ENCODE peak calls at places on chromosomes 16 and 17, in four cellular contexts. G, V, W and D are unnamed samples.

GRCh38 chr16:49093939-49094338 is 187.7 kb downstream of the CBLN1 start:
- DNase-seq in G (no peak), V (no peak), W (no peak), D (no peak)

GRCh38 chr17:78879679-78880186 is 23.3 kb downstream of the CEP295NL start:
- DNase-seq in G (peak; percentile 91), V (no peak), W (peak; percentile 91), D (peak; percentile 27)

GRCh38 chr17:21127508-21128077 is 829 bp downstream of the DHRS7B start:
- DNase-seq in G (no peak), V (no peak), W (no peak), D (no peak)

GRCh38 chr16:30609002-30609927 is 924 bp downstream of the ZNF689 start:
- DNase-seq in G (peak; percentile 37), V (peak; percentile 37), W (peak; percentile 58), D (no peak)

GRCh38 chr16:56708418-56708817 is 21.5 kb upstream of the NUP93 start:
- DNase-seq in G (no peak), V (no peak), W (no peak), D (no peak)

GRCh38 chr17:41382396-41382795 is 290 bp upstream of the KRT34 start:
- DNase-seq in G (no peak), V (no peak), W (no peak), D (no peak)

GRCh38 chr16:46696957-46697356 is 7.5 kb downstream of the ORC6 start:
- DNase-seq in G (no peak), V (no peak), W (no peak), D (no peak)

GRCh38 chr16:66750279-66751134 is 902 bp downstream of the DYNC1LI2 start:
- DNase-seq in G (no peak), V (no peak), W (no peak), D (no peak)

GRCh38 chr16:20300312-20301097 is 26.8 kb downstream of the GP2 start:
- DNase-seq in G (peak; percentile 17), V (peak; percentile 45), W (no peak), D (no peak)

GRCh38 chr16:82583415-82583814 is 43.4 kb upstream of the CDH13 start:
- DNase-seq in G (no peak), V (no peak), W (no peak), D (no peak)

GRCh38 chr16:23081675-23082119 is 67.6 kb downstream of the USP31 start:
- DNase-seq in G (no peak), V (no peak), W (no peak), D (no peak)

GRCh38 chr17:56779898-56780777 is 53.6 kb downstream of the C17orf67 start:
- DNase-seq in G (peak; percentile 62), V (peak; percentile 75), W (peak; percentile 75), D (peak; percentile 3)

GRCh38 chr16:11668590-11669379 is 530 bp downstream of the SNN start:
- DNase-seq in G (no peak), V (no peak), W (peak; percentile 43), D (no peak)

GRCh38 chr17:40063034-40063765 is 435 bp downstream of the THRA start:
- DNase-seq in G (no peak), V (no peak), W (peak; percentile 45), D (no peak)

GRCh38 chr16:30002614-30003346 is 6.7 kb downstream of the INO80E start:
- DNase-seq in G (no peak), V (no peak), W (no peak), D (no peak)

GRCh38 chr17:74245145-74245817 is 28.8 kb upstream of the DNAI2 start:
- DNase-seq in G (no peak), V (no peak), W (no peak), D (no peak)

GRCh38 chr17:75394332-75394918 is 11.1 kb downstream of the GRB2 start:
- DNase-seq in G (no peak), V (no peak), W (no peak), D (no peak)

GRCh38 chr16:964696-965395 is 5.9 kb downstream of the LMF1 start:
- DNase-seq in G (no peak), V (no peak), W (no peak), D (no peak)

GRCh38 chr16:31256466-31256865 is 3.3 kb upstream of the ITGAM start:
- DNase-seq in G (no peak), V (no peak), W (no peak), D (no peak)

GRCh38 chr17:38616361-38616760 is 10.6 kb upstream of the SRCIN1 start:
- DNase-seq in G (no peak), V (no peak), W (no peak), D (no peak)
- H3K27me3 ChIP-seq in G (no peaks in the 10 kb centered on the region), V (no peaks in the 10 kb centered on the region), W (no peaks in the 10 kb centered on the region), D (no peaks in the 10 kb centered on the region)

GRCh38 chr17:37729905-37730304 is 15.0 kb downstream of the HNF1B start:
- DNase-seq in G (no peak), V (no peak), W (no peak), D (no peak)

GRCh38 chr17:37725021-37725585 is 19.8 kb downstream of the HNF1B start:
- DNase-seq in G (no peak), V (no peak), W (no peak), D (no peak)

GRCh38 chr17:37726248-37726647 is 18.6 kb downstream of the HNF1B start:
- DNase-seq in G (no peak), V (no peak), W (no peak), D (no peak)

GRCh38 chr17:37726891-37727780 is 17.7 kb downstream of the HNF1B start:
- DNase-seq in G (no peak), V (no peak), W (no peak), D (no peak)

GRCh38 chr17:37725601-37726146 is 19.2 kb downstream of the HNF1B start:
- DNase-seq in G (no peak), V (peak; percentile 65), W (no peak), D (no peak)
- H3K4me3 ChIP-seq in G (no peak overlapping the region), V (no peak overlapping the region), W (no peak overlapping the region), D (no peak overlapping the region)

GRCh38 chr16:86042996-86043725 is 144.2 kb downstream of the IRF8 start:
- DNase-seq in G (no peak), V (peak; percentile 31), W (no peak), D (no peak)
- H3K27me3 ChIP-seq in G (no peaks in the 10 kb centered on the region), V (no peaks in the 10 kb centered on the region), W (peaks cover 10% of the 10 kb centered on the region), D (no peaks in the 10 kb centered on the region)

DNA sequence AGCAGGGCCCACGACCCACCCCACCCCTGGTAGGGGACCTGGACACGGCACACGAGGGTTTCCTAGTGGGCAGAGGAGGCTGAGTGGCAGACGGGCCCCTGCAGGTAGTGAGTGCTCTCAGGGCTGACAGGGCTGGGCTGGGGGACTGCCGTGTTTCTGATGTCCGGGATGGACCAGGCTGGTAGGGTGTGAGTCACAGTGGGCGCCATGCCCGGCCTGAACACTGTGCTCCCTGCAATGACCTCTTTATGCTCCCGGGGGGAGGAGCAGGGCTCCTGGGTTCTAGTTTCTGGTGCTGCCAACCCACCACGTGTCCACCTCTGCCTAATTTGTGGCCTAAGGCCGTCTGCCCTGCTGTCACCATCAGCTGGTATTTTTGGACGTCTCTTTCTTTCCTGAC is 26.3 kb downstream of the ARHGAP23 start:
- DNase-seq in G (peak; percentile 90), V (no peak), W (peak; percentile 90), D (peak; percentile 77)
- H3K4me3 ChIP-seq in G (peak overlapping the region; percentile 61), V (peak overlapping the region; percentile 53), W (peak overlapping the region; percentile 41), D (peak overlapping the region; percentile 72)

DNA sequence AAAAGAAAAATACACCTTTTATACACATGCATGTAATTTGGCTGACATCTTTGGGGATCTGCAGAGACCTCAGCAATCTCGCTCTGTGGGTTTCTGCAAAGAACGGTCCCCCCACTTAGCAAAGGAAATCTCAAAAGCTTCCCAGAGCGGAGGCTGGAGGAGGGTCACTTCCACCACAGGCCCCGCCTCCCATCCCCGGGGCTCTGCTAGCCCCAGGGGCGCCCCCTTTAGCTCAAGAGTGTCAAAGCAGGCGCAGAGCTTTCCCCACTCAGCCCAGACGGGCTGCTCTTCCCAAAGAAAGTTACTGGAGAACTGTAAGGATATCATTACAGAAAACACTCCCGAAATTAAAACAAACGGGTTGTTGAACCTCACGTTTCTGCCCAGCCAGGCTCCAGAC is 11.4 kb downstream of the SLC13A5 start:
- DNase-seq in G (no peak), V (no peak), W (no peak), D (no peak)
- H3K27me3 ChIP-seq in G (no peaks in the 10 kb centered on the region), V (no peaks in the 10 kb centered on the region), W (no peaks in the 10 kb centered on the region), D (no peaks in the 10 kb centered on the region)

DNA sequence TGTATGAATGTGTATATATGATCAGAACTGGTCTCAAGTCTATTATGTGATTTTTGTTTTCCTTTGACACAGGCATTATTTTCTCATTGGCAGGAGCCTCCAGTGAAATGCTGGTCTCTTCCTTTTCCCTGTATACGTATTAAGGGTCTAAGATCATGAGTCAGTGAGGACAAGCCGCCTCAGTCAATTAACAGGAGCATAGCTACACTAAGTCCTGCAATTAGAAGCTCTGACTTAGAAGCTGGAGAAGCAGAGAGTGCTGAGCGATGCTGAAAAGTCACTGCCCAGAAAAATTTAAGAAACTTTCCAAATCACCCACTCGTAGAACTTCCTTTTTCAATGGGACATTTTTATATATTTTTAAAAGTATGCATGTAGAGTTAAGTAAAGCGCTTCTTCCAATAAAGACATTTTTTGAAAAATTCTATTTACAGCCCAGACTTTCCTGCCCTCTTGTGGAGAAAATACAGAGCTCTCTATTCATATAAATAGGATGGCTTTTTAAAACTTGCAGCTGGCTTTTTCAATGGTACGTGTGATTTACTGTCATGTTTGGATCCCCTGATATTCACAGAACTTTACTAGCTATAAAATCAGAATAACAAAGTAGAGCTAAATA is 70.1 kb upstream of the PSMD7 start:
- DNase-seq in G (no peak), V (no peak), W (no peak), D (no peak)
- H3K4me3 ChIP-seq in G (no peak overlapping the region), V (no peak overlapping the region), W (no peak overlapping the region), D (no peak overlapping the region)

GRCh38 chr16:21302898-21303528 is 24.9 kb upstream of the CRYM start:
- DNase-seq in G (no peak), V (no peak), W (no peak), D (no peak)
- H3K27me3 ChIP-seq in G (no peaks in the 10 kb centered on the region), V (no peaks in the 10 kb centered on the region), W (no peaks in the 10 kb centered on the region), D (no peaks in the 10 kb centered on the region)

DNA sequence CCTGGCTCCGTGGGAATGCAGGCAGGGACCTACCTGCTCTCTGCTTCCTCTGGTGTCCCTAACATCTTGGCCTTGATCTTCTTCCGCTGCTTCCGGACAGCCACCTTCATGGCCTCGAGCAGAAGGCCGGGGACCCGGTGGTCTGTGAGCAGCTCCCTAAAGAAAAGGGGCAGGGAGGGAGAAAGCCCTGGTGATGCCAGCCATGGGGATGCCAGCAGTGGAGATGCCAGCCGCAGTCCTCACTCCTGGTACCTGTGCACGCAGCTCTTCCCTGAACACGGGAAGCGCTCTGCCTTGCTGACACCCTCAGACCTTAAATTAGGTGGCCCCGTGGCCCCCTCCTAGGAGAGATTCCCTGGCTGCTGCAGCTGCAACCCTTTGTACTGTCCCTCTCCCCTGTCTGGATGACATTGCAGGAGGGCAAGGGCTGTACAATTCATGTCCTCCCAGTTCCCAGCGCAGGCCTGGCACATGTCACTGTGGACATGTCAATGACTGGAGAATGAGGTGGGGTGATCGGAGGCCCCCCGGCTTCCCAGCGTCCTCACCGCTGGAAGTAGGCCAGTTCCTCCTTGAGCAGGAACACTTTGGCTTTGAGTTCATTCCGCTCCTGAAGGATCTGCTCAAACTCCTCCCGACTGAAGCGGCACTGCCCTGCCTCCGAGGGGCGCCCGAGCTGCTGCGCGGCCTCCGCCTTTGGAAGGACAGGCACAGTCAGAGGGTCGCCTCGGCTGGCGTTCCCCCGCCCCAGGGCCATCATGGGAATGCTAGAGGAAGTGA is 1.7 kb downstream of the RILP start:
- DNase-seq in G (peak; percentile 53), V (no peak), W (peak; percentile 57), D (no peak)
- H3K4me3 ChIP-seq in G (peak overlapping the region; percentile 91), V (no peak overlapping the region), W (peak overlapping the region; percentile 32), D (peak overlapping the region; percentile 78)